ENCODE peak calls at places on chromosomes 1 and 21, in seven cellular contexts. C is PC-3, S is lung, Z is mesenchymal stem cell, A is right lobe of liver, L is epithelial cell of prostate, D is tibial artery. R is an unnamed sample.

GRCh38 chr1:97334454-97334853 is 586.4 kb downstream of the DPYD start:
- DNase-seq in C (peak; percentile 33), Z (peak; percentile 58), S (no peak), D (no peak), A (no peak), L (no peak), R (no peak)

GRCh38 chr1:230768903-230769570 is 21.8 kb downstream of the CAPN9 start:
- DNase-seq in S (no peak), A (no peak), Z (peak; percentile 93), D (no peak), L (peak; percentile 46), C (no peak), R (no peak)

GRCh38 chr1:4411862-4412261 is 242.5 kb upstream of the AJAP1 start:
- DNase-seq in L (no peak), S (no peak), Z (no peak), D (no peak), A (no peak), C (no peak), R (no peak)

GRCh38 chr21:15023782-15024181 is 41.0 kb downstream of the NRIP1 start:
- DNase-seq in A (no peak), S (no peak), L (no peak), Z (peak; percentile 33), C (no peak), D (no peak), R (no peak)

GRCh38 chr1:15158506-15159165 is 5.1 kb downstream of the TMEM51 start:
- DNase-seq in L (no peak), D (no peak), Z (peak; percentile 98), S (no peak), A (no peak), C (peak; percentile 68), R (no peak)

GRCh38 chr21:39022035-39022900 is 161.0 kb downstream of the PSMG1 start:
- DNase-seq in C (no peak), D (no peak), Z (no peak), A (no peak), L (no peak), S (no peak), R (no peak)

GRCh38 chr1:84724128-84724860 is 34.0 kb upstream of the SSX2IP start:
- DNase-seq in A (peak; percentile 66), S (no peak), C (no peak), D (no peak), Z (no peak), L (no peak), R (no peak)

GRCh38 chr1:40053138-40053887 is 12.8 kb downstream of the CAP1 start:
- DNase-seq in D (no peak), L (no peak), A (no peak), S (no peak), Z (no peak), C (no peak), R (no peak)

GRCh38 chr1:209780276-209780675 is 4.1 kb downstream of the C1orf74 start:
- DNase-seq in Z (no peak), A (no peak), C (no peak), L (no peak), S (no peak), D (no peak), R (no peak)

GRCh38 chr1:16068356-16069270 is 4.8 kb downstream of the FAM131C start:
- DNase-seq in L (no peak), D (peak; percentile 83), S (peak; percentile 64), A (peak; percentile 82), C (no peak), Z (peak; percentile 36), R (no peak)

GRCh38 chr1:29581256-29581655 is 344.9 kb downstream of the PTPRU start:
- DNase-seq in Z (no peak), C (no peak), D (no peak), S (no peak), L (no peak), A (no peak), R (no peak)

GRCh38 chr1:12658531-12659453 is 14.9 kb downstream of the AADACL4 start:
- DNase-seq in S (peak; percentile 78), D (peak; percentile 80), L (peak; percentile 12), C (peak; percentile 96), Z (peak; percentile 73), A (peak; percentile 64), R (peak; percentile 82)

GRCh38 chr1:24294228-24294672 is 24.9 kb upstream of the GRHL3 start:
- DNase-seq in Z (peak; percentile 99), D (peak; percentile 79), L (peak; percentile 95), C (peak; percentile 98), S (no peak), A (no peak), R (no peak)

GRCh38 chr1:221875004-221875330 is 133.1 kb upstream of the DUSP10 start:
- DNase-seq in Z (no peak), A (no peak), L (no peak), S (no peak), C (no peak), D (no peak), R (no peak)

GRCh38 chr1:221871056-221871455 is 129.2 kb upstream of the DUSP10 start:
- DNase-seq in S (no peak), D (no peak), C (no peak), Z (no peak), L (no peak), A (no peak), R (no peak)

GRCh38 chr1:221873663-221874062 is 131.8 kb upstream of the DUSP10 start:
- DNase-seq in L (no peak), D (no peak), Z (no peak), C (no peak), A (no peak), S (no peak), R (no peak)

GRCh38 chr1:221877365-221877764 is 135.5 kb upstream of the DUSP10 start:
- DNase-seq in D (no peak), A (no peak), S (no peak), L (no peak), Z (no peak), C (no peak), R (no peak)

DNA sequence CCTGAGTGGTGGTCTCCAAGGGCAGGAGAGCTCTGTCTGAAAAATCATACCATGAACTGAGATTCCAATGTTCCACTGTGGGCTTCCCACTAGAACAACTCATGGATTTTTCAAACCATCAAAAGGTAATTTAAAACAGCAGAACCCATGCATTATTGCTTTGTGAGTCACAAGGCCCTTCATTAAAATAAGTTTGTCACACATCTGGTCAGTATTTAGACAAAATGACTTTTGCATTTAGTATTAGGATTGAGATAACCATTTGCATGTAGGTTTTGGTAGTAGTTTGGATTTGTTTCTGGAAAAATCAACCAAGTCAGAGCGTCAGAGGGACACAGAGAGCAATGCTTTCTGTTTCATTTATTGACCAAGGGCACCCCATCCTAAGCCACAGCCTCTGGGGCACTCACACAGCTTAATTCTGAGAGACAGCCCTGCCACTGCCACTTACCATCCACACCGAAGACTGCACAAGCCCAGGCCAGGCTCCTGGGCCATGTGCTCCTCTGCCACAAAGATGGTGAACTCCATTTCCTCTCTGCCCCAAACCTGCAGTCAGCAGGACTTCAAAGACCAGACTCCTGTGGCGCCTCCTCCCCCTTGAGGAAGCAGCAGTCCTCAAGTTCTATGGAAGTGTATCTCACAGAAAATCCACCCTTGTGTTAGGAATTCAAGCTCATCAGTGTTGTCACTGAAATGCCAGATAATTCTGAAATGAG is 132.6 kb upstream of the DUSP10 start:
- DNase-seq in L (no peak), Z (no peak), A (no peak), D (no peak), S (no peak), C (no peak), R (no peak)
- H3K27ac ChIP-seq in L (no peak overlapping the region), Z (no peak overlapping the region), A (no peak overlapping the region), D (no peak overlapping the region), S (no peak overlapping the region), C (no peak overlapping the region), R (no peak overlapping the region)

GRCh38 chr1:162006081-162006480 is 17.6 kb downstream of the OLFML2B start:
- DNase-seq in D (no peak), C (no peak), S (no peak), L (no peak), A (no peak), Z (no peak), R (no peak)

GRCh38 chr1:162003825-162004205 is 19.9 kb downstream of the OLFML2B start:
- DNase-seq in S (no peak), L (peak; percentile 29), D (peak; percentile 78), A (no peak), Z (peak; percentile 77), C (peak; percentile 97), R (no peak)

GRCh38 chr1:162000053-162000420 is 23.6 kb downstream of the OLFML2B start:
- DNase-seq in S (no peak), L (no peak), A (no peak), C (no peak), Z (no peak), D (no peak), R (no peak)

GRCh38 chr1:162004441-162004950 is 19.2 kb downstream of the OLFML2B start:
- DNase-seq in C (no peak), L (no peak), Z (no peak), A (no peak), S (no peak), D (no peak), R (no peak)

DNA sequence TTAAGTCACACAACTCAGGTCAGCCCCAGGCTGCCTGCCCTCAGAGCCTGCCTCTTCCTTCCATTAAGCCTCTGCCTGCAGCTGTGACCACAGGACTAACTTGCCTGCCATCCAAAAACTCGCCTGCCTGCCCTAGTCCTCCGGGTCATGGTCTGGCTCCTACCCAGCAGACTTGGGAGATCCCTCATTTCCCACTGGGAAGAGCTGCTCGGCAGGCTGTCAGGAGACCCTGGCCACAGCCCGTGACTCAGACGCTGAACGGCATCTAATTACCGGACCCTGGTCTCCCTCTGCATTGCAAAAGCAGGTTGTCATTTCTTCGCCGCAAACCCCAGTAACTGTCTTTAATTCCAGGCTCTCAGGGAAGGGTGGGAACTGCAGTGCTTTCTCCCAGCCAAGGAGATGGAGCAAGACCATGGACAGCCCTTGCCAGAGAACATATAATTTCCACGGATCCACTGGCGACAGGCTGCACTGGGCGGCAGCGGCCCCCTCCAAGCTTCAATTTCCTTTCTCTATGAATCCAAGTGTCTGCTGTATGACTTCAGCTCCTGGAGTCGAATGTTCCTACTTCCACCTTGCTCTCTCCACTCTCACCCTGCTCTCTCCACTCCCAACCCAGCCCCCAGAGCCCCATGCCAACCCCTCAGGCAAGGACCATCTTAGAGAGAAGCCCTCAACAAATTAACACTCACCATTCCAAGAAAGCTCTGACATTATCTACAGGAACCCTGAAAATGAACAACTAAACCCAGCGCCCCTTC is 20.4 kb downstream of the OLFML2B start:
- DNase-seq in D (peak; percentile 89), Z (peak; percentile 84), A (no peak), C (peak; percentile 99), L (no peak), S (peak; percentile 51), R (no peak)
- H3K27ac ChIP-seq in D (peak overlapping the region; percentile 62), Z (peak overlapping the region; percentile 90), A (peak overlapping the region; percentile 17), C (peak overlapping the region; percentile 97), L (no peak overlapping the region), S (no peak overlapping the region), R (peak overlapping the region; percentile 12)

GRCh38 chr1:64934115-64934880 is 32.1 kb downstream of the JAK1 start:
- DNase-seq in D (no peak), Z (peak; percentile 94), A (no peak), L (no peak), S (no peak), C (peak; percentile 38), R (no peak)
- H3K27ac ChIP-seq in D (peak overlapping the region; percentile 70), Z (peak overlapping the region; percentile 72), A (peak overlapping the region; percentile 30), L (peak overlapping the region; percentile 72), S (peak overlapping the region; percentile 65), C (peak overlapping the region; percentile 54), R (no peak overlapping the region)

DNA sequence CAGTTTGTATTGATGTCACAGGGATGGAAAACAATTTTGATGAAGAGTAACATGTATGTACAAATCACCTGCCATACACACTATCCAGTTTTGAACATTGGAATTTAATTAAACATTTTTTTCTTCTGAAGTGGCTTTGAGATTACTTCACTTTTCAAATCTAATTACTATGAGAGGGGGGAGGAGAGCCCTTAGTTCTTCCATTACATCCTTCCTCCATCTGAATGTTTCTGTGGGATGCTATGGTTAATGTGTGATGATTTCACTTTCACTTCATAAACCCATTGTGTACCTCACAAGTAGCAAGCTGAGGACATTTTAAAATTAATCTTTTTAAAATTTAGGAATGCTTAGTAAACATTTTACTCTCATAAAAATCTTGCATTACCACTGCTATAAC is 156.9 kb downstream of the RUNX1 start:
- DNase-seq in D (no peak), Z (peak; percentile 44), S (no peak), A (no peak), L (no peak), C (no peak), R (no peak)
- H3K27ac ChIP-seq in D (no peak overlapping the region), Z (no peak overlapping the region), S (no peak overlapping the region), A (no peak overlapping the region), L (no peak overlapping the region), C (no peak overlapping the region), R (no peak overlapping the region)

R was measured in colonic mucosa.